ENCODE peak calls at places on chromosomes 6 and 20, in four cellular contexts. J is HepG2, O is GM12878, Q is K562. A is an unnamed sample.

GRCh38 chr6:3432416-3432815 is 24.4 kb downstream of the SLC22A23 start:
- DNase-seq in J (no peak), O (no peak), Q (no peak), A (no peak)

GRCh38 chr6:97459986-97460385 is 177.0 kb upstream of the MMS22L start:
- DNase-seq in J (no peak), O (no peak), Q (no peak), A (no peak)

GRCh38 chr6:17525637-17526036 is 74.5 kb upstream of the FAM8A1 start:
- DNase-seq in J (no peak), O (no peak), Q (no peak), A (no peak)

GRCh38 chr6:4936681-4937041 is 67.2 kb downstream of the RPP40 start:
- DNase-seq in J (peak; percentile 59), O (no peak), Q (peak; percentile 72), A (peak; percentile 53)

GRCh38 chr20:50743087-50743486 is 11.7 kb downstream of the PARD6B start:
- DNase-seq in J (no peak), O (no peak), Q (no peak), A (no peak)

GRCh38 chr20:23413862-23414422 is 7.3 kb downstream of the NAPB start:
- DNase-seq in J (no peak), O (no peak), Q (no peak), A (no peak)

GRCh38 chr20:40232288-40232687 is 456.7 kb downstream of the MAFB start:
- DNase-seq in J (no peak), O (no peak), Q (no peak), A (no peak)

GRCh38 chr20:25544760-25545159 is 40.6 kb downstream of the NINL start:
- DNase-seq in J (no peak), O (no peak), Q (no peak), A (no peak)

GRCh38 chr20:53949319-53949839 is 121.0 kb downstream of the BCAS1 start:
- DNase-seq in J (no peak), O (no peak), Q (no peak), A (peak; percentile 16)

GRCh38 chr6:37819802-37820712 is 530 bp downstream of the ZFAND3 start:
- DNase-seq in J (peak; percentile 54), O (peak; percentile 25), Q (peak; percentile 75), A (peak; percentile 63)

GRCh38 chr6:12342664-12343063 is 52.5 kb downstream of the EDN1 start:
- DNase-seq in J (peak; percentile 62), O (no peak), Q (no peak), A (no peak)

GRCh38 chr6:14276667-14277404 is 159.3 kb downstream of the CD83 start:
- DNase-seq in J (no peak), O (peak; percentile 54), Q (no peak), A (no peak)

GRCh38 chr20:48425776-48426175 is 402.0 kb downstream of the PREX1 start:
- DNase-seq in J (no peak), O (no peak), Q (no peak), A (no peak)

GRCh38 chr20:3199976-3200755 is 4.3 kb downstream of the DDRGK1 start:
- DNase-seq in J (no peak), O (no peak), Q (no peak), A (no peak)

GRCh38 chr6:21582651-21583050 is 10.9 kb upstream of the SOX4 start:
- DNase-seq in J (no peak), O (no peak), Q (no peak), A (no peak)

GRCh38 chr20:36543187-36544133 is 2.1 kb downstream of the MYL9 start:
- DNase-seq in J (no peak), O (no peak), Q (no peak), A (no peak)

GRCh38 chr20:11012975-11013374 is 339.2 kb upstream of the JAG1 start:
- DNase-seq in J (no peak), O (no peak), Q (no peak), A (no peak)

GRCh38 chr6:157597461-157598312 is 216.7 kb downstream of the ZDHHC14 start:
- DNase-seq in J (peak; percentile 56), O (no peak), Q (no peak), A (peak; percentile 28)

GRCh38 chr6:122790740-122791679 is 2.0 kb downstream of the SMPDL3A start:
- DNase-seq in J (peak; percentile 86), O (no peak), Q (no peak), A (no peak)

GRCh38 chr6:136612666-136613389 is 62.6 kb upstream of the MAP7 start:
- DNase-seq in J (no peak), O (no peak), Q (no peak), A (no peak)

GRCh38 chr6:219641-220198 is 72.6 kb upstream of the DUSP22 start:
- DNase-seq in J (peak; percentile 71), O (no peak), Q (peak; percentile 55), A (peak; percentile 6)

GRCh38 chr20:51607170-51607569 is 64.7 kb upstream of the NFATC2 start:
- DNase-seq in J (no peak), O (no peak), Q (no peak), A (no peak)

GRCh38 chr6:111750753-111751684 is 122.2 kb downstream of the FYN start:
- DNase-seq in J (no peak), O (no peak), Q (no peak), A (no peak)

GRCh38 chr6:45054610-45055009 is 273.5 kb upstream of the RUNX2 start:
- DNase-seq in J (no peak), O (no peak), Q (no peak), A (no peak)

GRCh38 chr6:41970436-41970846 is 28.8 kb upstream of the CCND3 start:
- DNase-seq in J (no peak), O (no peak), Q (no peak), A (peak; percentile 65)

GRCh38 chr20:63964412-63964811 is 5.3 kb downstream of the ZNF512B start:
- DNase-seq in J (no peak), O (no peak), Q (no peak), A (no peak)

GRCh38 chr20:45100563-45101245 is at the start of gene KCNS1:
- DNase-seq in J (peak; percentile 25), O (no peak), Q (peak; percentile 39), A (no peak)

GRCh38 chr20:46220808-46221207 is 87.5 kb downstream of the CDH22 start:
- DNase-seq in J (no peak), O (no peak), Q (peak; percentile 65), A (peak; percentile 41)

GRCh38 chr6:163646133-163646532 is 231.6 kb downstream of the QKI start:
- DNase-seq in J (no peak), O (no peak), Q (no peak), A (no peak)

GRCh38 chr6:108363113-108363512 is 68.3 kb downstream of the AFG1L start:
- DNase-seq in J (peak; percentile 50), O (no peak), Q (no peak), A (no peak)

GRCh38 chr20:38833857-38834164 is 28.3 kb downstream of the PPP1R16B start:
- DNase-seq in J (no peak), O (no peak), Q (no peak), A (no peak)

GRCh38 chr6:43923376-43924221 is 153.6 kb downstream of the VEGFA start:
- DNase-seq in J (no peak), O (no peak), Q (no peak), A (no peak)

GRCh38 chr6:168043848-168044415 is 35.1 kb downstream of the FRMD1 start:
- DNase-seq in J (no peak), O (no peak), Q (no peak), A (no peak)

GRCh38 chr6:77456531-77457248 is 6.6 kb downstream of the HTR1B start:
- DNase-seq in J (peak; percentile 12), O (no peak), Q (no peak), A (no peak)

GRCh38 chr6:56958481-56958880 is 3.6 kb downstream of the BEND6 start:
- DNase-seq in J (no peak), O (no peak), Q (no peak), A (no peak)

GRCh38 chr20:7741866-7742265 is 198.4 kb downstream of the HAO1 start:
- DNase-seq in J (no peak), O (no peak), Q (no peak), A (no peak)

GRCh38 chr20:7744411-7744810 is 195.8 kb downstream of the HAO1 start:
- DNase-seq in J (no peak), O (no peak), Q (no peak), A (no peak)

DNA sequence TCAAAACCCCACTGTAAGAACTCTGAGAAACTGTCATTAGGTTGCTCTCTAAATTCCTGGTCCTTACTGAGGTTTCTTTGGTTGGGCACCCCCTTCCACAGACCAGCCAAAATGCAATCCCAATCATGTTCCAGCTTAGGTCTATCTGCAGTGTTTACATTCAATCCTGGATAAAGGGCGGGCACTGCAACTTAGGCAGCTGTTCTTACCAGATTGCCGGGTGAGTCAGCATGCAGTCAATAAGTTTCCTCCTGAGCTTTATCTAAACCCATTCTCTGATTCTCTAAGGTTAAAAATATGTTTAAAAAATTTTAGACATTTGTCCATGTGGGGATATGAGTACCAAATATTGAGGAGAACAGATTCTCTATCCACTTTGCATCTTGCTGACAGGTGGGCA is 197.8 kb downstream of the HAO1 start:
- DNase-seq in J (no peak), O (no peak), Q (no peak), A (no peak)
- TF ChIP-seq RFX5 in J (no peak), O (no peak), Q (no peak), A (no peak)

GRCh38 chr6:109469591-109470189 is 13.3 kb downstream of the ZBTB24 start:
- DNase-seq in J (no peak), O (no peak), Q (no peak), A (no peak)
- TF ChIP-seq CEBPB in J (no peak), O (no peak), Q (no peak), A (no peak)

GRCh38 chr6:27726620-27727023 is 185.6 kb downstream of the OR2B2 start:
- DNase-seq in J (peak; percentile 38), O (no peak), Q (peak; percentile 31), A (peak; percentile 49)
- TF ChIP-seq POLR2AphosphoS2 in J (no peak), O (no peak), Q (no peak), A (no peak)

GRCh38 chr6:166561766-166562165 is 24.7 kb downstream of the RAMACL start:
- DNase-seq in J (peak; percentile 14), O (no peak), Q (no peak), A (no peak)
- TF ChIP-seq RFX5 in J (no peak), O (no peak), Q (no peak), A (no peak)

A was measured in A549.